ENCODE peak calls at places on chromosome 3, in five cellular contexts. J, M, N, T and P are unnamed samples.
A peak's percentile ranks its signal among the peaks of the same experiment; 100 is the strongest.

GRCh38 chr3:55198554-55198953 is 270.7 kb upstream of the LRTM1 start:
- DNase-seq in J (no peak), M (no peak), N (no peak), T (no peak), P (no peak)

GRCh38 chr3:111548060-111548459 is 6.1 kb downstream of the CD96 start:
- DNase-seq in J (no peak), M (no peak), N (no peak), T (no peak), P (no peak)

GRCh38 chr3:30941342-30941741 is 46.9 kb upstream of the GADL1 start:
- DNase-seq in J (no peak), M (no peak), N (no peak), T (no peak), P (no peak)

GRCh38 chr3:3992312-3992874 is 193.2 kb downstream of the LRRN1 start:
- DNase-seq in J (no peak), M (no peak), N (no peak), T (no peak), P (no peak)

GRCh38 chr3:99269606-99270355 is 368.3 kb upstream of the DCBLD2 start:
- DNase-seq in J (no peak), M (no peak), N (no peak), T (no peak), P (no peak)

GRCh38 chr3:195087321-195087720 is 183.6 kb downstream of the XXYLT1 start:
- DNase-seq in J (no peak), M (peak; percentile 18), N (no peak), T (no peak), P (no peak)

GRCh38 chr3:104673981-104674380 is 692.7 kb upstream of the ALCAM start:
- DNase-seq in J (no peak), M (no peak), N (no peak), T (no peak), P (no peak)

GRCh38 chr3:88019024-88019423 is 39.8 kb downstream of the CGGBP1 start:
- DNase-seq in J (no peak), M (no peak), N (no peak), T (no peak), P (no peak)

GRCh38 chr3:100044369-100044768 is 69.9 kb downstream of the FILIP1L start:
- DNase-seq in J (no peak), M (no peak), N (no peak), T (no peak), P (no peak)

GRCh38 chr3:118347781-118348557 is 686.7 kb downstream of the IGSF11 start:
- DNase-seq in J (no peak), M (no peak), N (no peak), T (no peak), P (no peak)

GRCh38 chr3:5187920-5188418 is 462 bp downstream of the EDEM1 start:
- DNase-seq in J (peak; percentile 24), M (peak; percentile 73), N (peak; percentile 58), T (peak; percentile 67), P (no peak)

GRCh38 chr3:122858373-122858772 is 63.5 kb downstream of the SLC49A4 start:
- DNase-seq in J (no peak), M (no peak), N (no peak), T (no peak), P (no peak)

GRCh38 chr3:27560484-27561056 is 76.4 kb upstream of the SLC4A7 start:
- DNase-seq in J (no peak), M (no peak), N (no peak), T (no peak), P (no peak)

GRCh38 chr3:117398166-117398954 is 688.8 kb downstream of the TUSC7 start:
- DNase-seq in J (no peak), M (no peak), N (no peak), T (peak; percentile 74), P (no peak)

GRCh38 chr3:133661454-133662255 is at the start of gene TOPBP1:
- DNase-seq in J (peak; percentile 89), M (peak; percentile 88), N (peak; percentile 85), T (peak; percentile 77), P (peak; percentile 12)

GRCh38 chr3:48157215-48157840 is 30.9 kb downstream of the CDC25A start:
- DNase-seq in J (no peak), M (peak; percentile 2), N (no peak), T (no peak), P (no peak)

GRCh38 chr3:16508242-16508575 is 5.3 kb downstream of the RFTN1 start:
- DNase-seq in J (no peak), M (no peak), N (no peak), T (no peak), P (no peak)

GRCh38 chr3:120559228-120560061 is 36.7 kb upstream of the NDUFB4 start:
- DNase-seq in J (peak; percentile 58), M (peak; percentile 48), N (peak; percentile 3), T (peak; percentile 28), P (no peak)

GRCh38 chr3:104916971-104917370 is 449.7 kb upstream of the ALCAM start:
- DNase-seq in J (no peak), M (no peak), N (no peak), T (no peak), P (no peak)

GRCh38 chr3:7607669-7608068 is 746.8 kb downstream of the GRM7 start:
- DNase-seq in J (no peak), M (no peak), N (no peak), T (no peak), P (no peak)

GRCh38 chr3:188362405-188362831 is 208.5 kb downstream of the LPP start:
- DNase-seq in J (no peak), M (no peak), N (no peak), T (no peak), P (no peak)

GRCh38 chr3:178646205-178646604 is 110.0 kb downstream of the KCNMB2 start:
- DNase-seq in J (no peak), M (no peak), N (no peak), T (no peak), P (no peak)

GRCh38 chr3:100088735-100089368 is 25.4 kb downstream of the FILIP1L start:
- DNase-seq in J (no peak), M (no peak), N (no peak), T (no peak), P (no peak)

GRCh38 chr3:128112406-128112968 is 11.1 kb downstream of the RUVBL1 start:
- DNase-seq in J (peak; percentile 90), M (no peak), N (peak; percentile 67), T (no peak), P (no peak)

GRCh38 chr3:42085641-42086376 is 5.3 kb upstream of the TRAK1 start:
- DNase-seq in J (no peak), M (no peak), N (no peak), T (no peak), P (no peak)

GRCh38 chr3:195003006-195003892 is 267.7 kb downstream of the XXYLT1 start:
- DNase-seq in J (no peak), M (peak; percentile 75), N (no peak), T (no peak), P (no peak)

GRCh38 chr3:184172681-184173373 is 1.8 kb upstream of the AP2M1 start:
- DNase-seq in J (no peak), M (no peak), N (no peak), T (no peak), P (no peak)

DNA sequence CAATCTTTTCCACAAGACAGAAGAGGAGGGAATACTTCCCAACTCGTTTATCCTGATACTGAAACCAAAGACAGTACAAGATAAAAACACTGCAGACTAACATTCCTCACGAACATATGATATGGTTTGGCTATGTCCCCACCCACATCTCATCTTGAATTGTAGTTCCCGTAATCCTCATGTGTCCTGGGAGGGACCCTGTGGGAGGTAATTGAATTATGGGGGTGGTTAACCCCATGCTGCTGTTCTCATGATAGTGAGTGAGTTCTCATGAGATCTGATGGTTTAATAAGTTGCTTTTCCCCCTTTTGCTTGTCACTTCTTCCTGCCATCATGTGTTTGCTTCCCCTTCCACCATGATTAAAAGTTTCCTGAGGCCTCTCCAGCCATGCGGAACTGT is 83.9 kb upstream of the PROK2 start:
- DNase-seq in J (peak; percentile 23), M (no peak), N (no peak), T (no peak), P (no peak)
- H3K27me3 ChIP-seq in J (no peaks in the 10 kb centered on the region), M (peaks cover 2% of the 10 kb centered on the region), N (peaks cover 9% of the 10 kb centered on the region), T (no peaks in the 10 kb centered on the region), P (no peaks in the 10 kb centered on the region)

DNA sequence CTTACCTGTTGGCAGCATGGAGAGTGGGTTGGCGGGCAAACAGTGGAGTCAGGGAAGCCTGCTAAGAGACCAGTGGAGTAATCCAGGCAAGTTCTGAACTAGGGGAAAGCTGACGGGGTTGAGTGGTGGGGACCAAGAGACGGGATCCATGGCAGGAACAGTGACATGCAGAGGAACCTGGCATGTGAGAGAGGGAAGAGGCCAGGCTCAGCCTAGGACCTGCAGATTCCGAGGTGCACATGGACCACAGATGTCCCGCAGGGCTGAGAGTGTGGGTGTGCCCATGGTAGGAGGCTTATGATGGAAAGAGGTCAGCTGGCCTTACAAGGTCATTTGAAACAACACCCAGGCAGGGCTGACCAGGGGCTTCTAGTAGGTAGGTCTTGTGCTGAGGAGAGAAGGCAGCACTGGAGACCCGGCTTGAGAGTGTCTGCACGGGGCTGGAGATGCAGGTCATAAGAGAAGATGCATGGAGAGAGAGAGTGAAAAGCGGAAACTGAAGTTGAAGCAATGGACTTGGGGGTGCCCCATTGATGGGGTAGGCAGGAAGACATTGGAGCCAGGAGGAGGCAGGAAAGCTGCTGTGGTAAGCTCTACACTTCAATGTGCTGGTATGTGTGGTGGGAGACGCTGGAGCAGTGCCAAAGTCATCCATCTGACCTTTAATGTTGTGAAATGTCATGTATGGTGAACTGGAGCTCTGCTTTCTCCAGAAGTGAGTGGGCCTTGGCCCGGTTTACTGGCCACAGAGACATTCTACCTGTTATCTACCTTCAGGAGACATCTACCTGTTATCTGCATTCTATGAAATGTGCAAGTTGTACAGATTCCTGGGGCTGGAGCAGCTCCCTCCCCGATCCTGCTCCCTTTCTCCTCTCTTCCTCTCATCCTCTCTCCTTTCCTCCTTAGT is 4.6 kb downstream of the SPSB4 start:
- DNase-seq in J (no peak), M (no peak), N (no peak), T (no peak), P (no peak)
- H3K27me3 ChIP-seq in J (no peaks in the 10 kb centered on the region), M (peaks cover 27% of the 10 kb centered on the region), N (peaks cover 2% of the 10 kb centered on the region), T (no peaks in the 10 kb centered on the region), P (peaks cover 9% of the 10 kb centered on the region)

GRCh38 chr3:181700168-181701087 is 11.3 kb upstream of the SOX2 start:
- DNase-seq in J (peak; percentile 78), M (no peak), N (peak; percentile 47), T (peak; percentile 53), P (no peak)

GRCh38 chr3:181695661-181696491 is 15.8 kb upstream of the SOX2 start:
- DNase-seq in J (no peak), M (peak; percentile 51), N (no peak), T (no peak), P (no peak)

GRCh38 chr3:181698263-181698944 is 13.3 kb upstream of the SOX2 start:
- DNase-seq in J (no peak), M (no peak), N (no peak), T (no peak), P (no peak)

GRCh38 chr3:181696641-181697230 is 15.0 kb upstream of the SOX2 start:
- DNase-seq in J (no peak), M (no peak), N (no peak), T (no peak), P (no peak)

GRCh38 chr3:181699171-181699903 is 12.4 kb upstream of the SOX2 start:
- DNase-seq in J (no peak), M (no peak), N (no peak), T (no peak), P (no peak)
- H3K27me3 ChIP-seq in J (no peaks in the 10 kb centered on the region), M (peaks cover 95% of the 10 kb centered on the region), N (peaks cover 56% of the 10 kb centered on the region), T (peaks cover 15% of the 10 kb centered on the region), P (no peaks in the 10 kb centered on the region)

DNA sequence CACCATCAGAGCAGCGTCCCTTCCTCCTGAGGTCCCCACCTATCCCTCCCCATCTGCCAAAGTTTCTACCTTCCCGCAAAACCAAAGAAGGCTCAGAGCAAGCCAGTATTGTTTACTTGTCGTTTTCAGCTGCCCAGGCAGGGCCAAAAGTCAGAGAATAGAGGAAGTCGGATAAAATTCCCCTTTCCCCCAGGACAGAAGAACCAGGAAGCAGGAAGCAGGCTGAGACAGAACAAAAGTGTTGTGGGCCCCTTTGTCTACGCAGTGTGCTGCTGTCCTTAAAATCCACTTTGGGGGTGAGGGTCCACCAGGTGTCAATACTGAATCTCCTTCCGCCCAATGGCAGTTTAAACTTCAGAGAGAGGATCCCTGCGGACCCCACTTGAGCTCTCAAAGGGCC is 18.5 kb upstream of the RPL32 start:
- DNase-seq in J (no peak), M (no peak), N (no peak), T (no peak), P (no peak)
- H3K27me3 ChIP-seq in J (no peaks in the 10 kb centered on the region), M (no peaks in the 10 kb centered on the region), N (no peaks in the 10 kb centered on the region), T (no peaks in the 10 kb centered on the region), P (no peaks in the 10 kb centered on the region)